ENCODE peak calls at places on chromosomes 5 and 9, in five cellular contexts. M, Z, J, S and W are unnamed samples.
A peak's percentile ranks its signal among the peaks of the same experiment; 100 is the strongest.

GRCh38 chr5:117982691-117983090 is 1005.7 kb downstream of the DTWD2 start:
- DNase-seq in M (no peak), Z (no peak), J (no peak), S (no peak), W (no peak)

GRCh38 chr5:110884005-110884404 is 145.2 kb downstream of the SLC25A46 start:
- DNase-seq in M (no peak), Z (no peak), J (no peak), S (no peak), W (no peak)

GRCh38 chr5:122310886-122311285 is 1.2 kb upstream of the SNCAIP start:
- DNase-seq in M (no peak), Z (no peak), J (no peak), S (peak; percentile 39), W (peak; percentile 30)

GRCh38 chr9:135566552-135566951 is 5.0 kb downstream of the PAEP start:
- DNase-seq in M (no peak), Z (no peak), J (no peak), S (no peak), W (no peak)

GRCh38 chr5:145917288-145917687 is 19.1 kb upstream of the SH3RF2 start:
- DNase-seq in M (no peak), Z (no peak), J (no peak), S (no peak), W (no peak)

GRCh38 chr9:106467113-106467846 is 395.7 kb upstream of the ZNF462 start:
- DNase-seq in M (no peak), Z (peak; percentile 60), J (no peak), S (no peak), W (no peak)

GRCh38 chr9:123954518-123954917 is 24.6 kb upstream of the DENND1A start:
- DNase-seq in M (no peak), Z (no peak), J (no peak), S (no peak), W (no peak)

GRCh38 chr5:123454236-123454911 is 31.2 kb upstream of the CEP120 start:
- DNase-seq in M (no peak), Z (no peak), J (no peak), S (no peak), W (peak; percentile 30)

GRCh38 chr9:118643118-118643517 is 726.1 kb downstream of the BRINP1 start:
- DNase-seq in M (no peak), Z (peak; percentile 72), J (peak; percentile 60), S (no peak), W (no peak)

GRCh38 chr9:61673247-61673646 is 483.4 kb downstream of the SPATA31A7 start:
- DNase-seq in M (no peak), Z (no peak), J (no peak), S (no peak), W (no peak)

GRCh38 chr5:32076699-32077695 is 97.1 kb downstream of the GOLPH3 start:
- DNase-seq in M (peak; percentile 68), Z (peak; percentile 48), J (no peak), S (no peak), W (peak; percentile 61)

GRCh38 chr9:5582835-5583195 is 46.1 kb upstream of the RIC1 start:
- DNase-seq in M (peak; percentile 63), Z (no peak), J (no peak), S (no peak), W (peak; percentile 77)

GRCh38 chr5:60677831-60678664 is 21.9 kb downstream of the DEPDC1B start:
- DNase-seq in M (peak; percentile 33), Z (peak; percentile 21), J (peak; percentile 27), S (no peak), W (peak; percentile 70)

GRCh38 chr5:7445066-7445465 is 49.1 kb downstream of the ADCY2 start:
- DNase-seq in M (no peak), Z (no peak), J (no peak), S (no peak), W (no peak)

GRCh38 chr5:88813805-88814584 is 69.0 kb downstream of the MEF2C start:
- DNase-seq in M (no peak), Z (no peak), J (no peak), S (no peak), W (no peak)

DNA sequence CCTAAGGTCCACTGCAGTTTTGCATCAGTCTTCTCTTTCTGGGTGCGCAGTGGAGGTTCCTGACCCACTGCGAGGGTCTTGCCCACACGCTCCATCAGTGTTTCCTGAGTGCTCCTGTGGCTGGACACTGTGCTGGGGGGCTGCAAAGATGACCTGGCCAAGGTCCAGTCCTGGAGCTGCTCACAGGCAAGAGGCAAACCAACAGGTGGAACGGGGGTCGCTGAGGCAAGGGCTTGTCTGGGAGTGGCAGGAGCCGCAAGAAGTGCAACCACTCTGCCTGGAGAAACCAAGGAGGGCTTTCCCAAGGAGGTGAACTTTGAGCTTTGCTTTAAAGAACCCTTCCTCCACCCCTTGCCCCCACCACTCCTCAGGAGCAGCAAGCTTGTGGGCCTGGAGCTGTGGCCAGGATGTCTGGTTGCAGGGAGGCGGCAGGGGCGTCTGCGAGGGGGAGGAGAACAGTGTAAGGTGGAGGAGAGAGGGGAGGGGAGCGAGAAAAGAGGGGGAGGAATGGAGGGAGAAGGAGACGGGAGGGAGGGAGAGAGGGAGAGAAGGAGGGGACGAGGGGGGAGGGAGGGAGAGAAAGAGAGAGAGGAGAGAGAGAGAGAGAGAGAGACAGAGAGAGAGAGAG is 444 bp upstream of the CPLX2 start:
- DNase-seq in M (no peak), Z (no peak), J (no peak), S (no peak), W (no peak)
- TF ChIP-seq CTCF in M (no peak), Z (no peak), J (no peak), S (no peak), W (no peak)

GRCh38 chr9:111175350-111175749 is 137.1 kb upstream of the LPAR1 start:
- DNase-seq in M (no peak), Z (no peak), J (no peak), S (no peak), W (no peak)

GRCh38 chr9:111176511-111176910 is 138.2 kb upstream of the LPAR1 start:
- DNase-seq in M (no peak), Z (no peak), J (no peak), S (no peak), W (no peak)

GRCh38 chr9:111179577-111179976 is 141.3 kb upstream of the LPAR1 start:
- DNase-seq in M (no peak), Z (no peak), J (no peak), S (no peak), W (no peak)

GRCh38 chr9:111180801-111181200 is 142.5 kb upstream of the LPAR1 start:
- DNase-seq in M (no peak), Z (no peak), J (no peak), S (no peak), W (no peak)

DNA sequence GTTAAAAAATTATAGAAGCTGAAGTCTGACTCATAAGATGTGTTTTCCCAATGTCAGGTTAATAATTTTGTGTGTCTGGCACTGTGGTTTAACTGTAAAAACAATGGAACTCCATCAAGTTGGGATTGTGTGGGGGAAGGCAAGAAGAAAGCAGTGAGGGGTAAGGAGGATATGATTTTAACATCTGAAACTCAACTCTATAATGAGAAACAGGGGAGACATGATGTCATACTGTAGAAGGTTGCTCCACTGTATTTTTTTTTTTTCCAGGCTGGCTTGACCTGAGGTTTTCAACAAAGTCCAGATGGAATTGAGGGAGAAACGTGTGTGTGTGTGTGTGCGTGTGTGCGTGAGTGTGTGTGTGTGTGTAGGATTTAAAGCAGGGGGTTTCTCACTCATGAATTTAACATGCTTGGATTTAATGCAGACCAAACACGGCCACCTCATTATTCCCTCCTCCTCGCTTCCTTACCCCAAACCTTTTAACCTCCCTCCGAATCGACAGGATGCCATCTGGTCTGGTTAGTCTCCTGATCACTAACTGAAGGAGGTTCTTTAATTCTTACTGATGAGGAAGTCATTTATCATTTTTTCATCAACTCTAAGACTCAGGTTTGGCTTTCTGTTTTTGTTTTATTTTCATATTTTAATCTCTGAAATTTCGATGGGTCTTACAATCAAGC is 140.2 kb upstream of the LPAR1 start:
- DNase-seq in M (no peak), Z (no peak), J (no peak), S (no peak), W (peak; percentile 62)
- H3K4me3 ChIP-seq in M (no peak overlapping the region), Z (no peak overlapping the region), J (no peak overlapping the region), S (no peak overlapping the region), W (no peak overlapping the region)

GRCh38 chr5:150486402-150487198 is 21.3 kb upstream of the NDST1 start:
- DNase-seq in M (peak; percentile 79), Z (peak; percentile 90), J (peak; percentile 87), S (peak; percentile 79), W (peak; percentile 58)
- TF ChIP-seq CTCF in M (no peak), Z (no peak), J (peak; percentile 12), S (no peak), W (no peak)

GRCh38 chr5:38234737-38235136 is 23.6 kb upstream of the EGFLAM start:
- DNase-seq in M (no peak), Z (no peak), J (no peak), S (no peak), W (no peak)

GRCh38 chr5:38240212-38240611 is 18.1 kb upstream of the EGFLAM start:
- DNase-seq in M (no peak), Z (no peak), J (no peak), S (no peak), W (no peak)

DNA sequence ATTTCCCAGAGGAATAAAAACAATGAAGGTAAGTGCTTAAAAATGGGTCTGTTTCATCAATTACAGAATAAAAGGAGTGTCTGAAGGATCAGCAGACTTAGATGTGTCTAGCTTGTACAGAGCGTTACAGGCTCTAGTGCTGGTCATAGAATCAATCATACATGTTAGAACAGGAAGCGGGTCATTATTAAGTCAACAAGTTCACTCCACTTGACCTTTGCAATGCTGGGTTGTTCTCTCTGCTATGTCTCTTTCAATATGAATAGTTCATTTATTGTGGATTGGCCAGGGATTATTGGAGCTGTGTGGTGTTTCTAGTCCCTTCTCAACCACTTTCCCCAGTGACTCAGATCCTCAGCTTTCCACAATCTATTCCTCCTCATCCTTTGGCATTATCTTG is 20.7 kb upstream of the EGFLAM start:
- DNase-seq in M (no peak), Z (no peak), J (no peak), S (no peak), W (no peak)
- H3K4me3 ChIP-seq in M (no peak overlapping the region), Z (no peak overlapping the region), J (no peak overlapping the region), S (no peak overlapping the region), W (no peak overlapping the region)

GRCh38 chr5:53360811-53361210 is 119.6 kb upstream of the FST start:
- DNase-seq in M (no peak), Z (no peak), J (no peak), S (no peak), W (peak; percentile 75)

GRCh38 chr5:53362521-53362941 is 117.9 kb upstream of the FST start:
- DNase-seq in M (no peak), Z (no peak), J (no peak), S (no peak), W (peak; percentile 80)

GRCh38 chr5:53366245-53366644 is 114.2 kb upstream of the FST start:
- DNase-seq in M (no peak), Z (no peak), J (no peak), S (no peak), W (no peak)

GRCh38 chr5:53361708-53362107 is 118.7 kb upstream of the FST start:
- DNase-seq in M (no peak), Z (no peak), J (no peak), S (no peak), W (no peak)

DNA sequence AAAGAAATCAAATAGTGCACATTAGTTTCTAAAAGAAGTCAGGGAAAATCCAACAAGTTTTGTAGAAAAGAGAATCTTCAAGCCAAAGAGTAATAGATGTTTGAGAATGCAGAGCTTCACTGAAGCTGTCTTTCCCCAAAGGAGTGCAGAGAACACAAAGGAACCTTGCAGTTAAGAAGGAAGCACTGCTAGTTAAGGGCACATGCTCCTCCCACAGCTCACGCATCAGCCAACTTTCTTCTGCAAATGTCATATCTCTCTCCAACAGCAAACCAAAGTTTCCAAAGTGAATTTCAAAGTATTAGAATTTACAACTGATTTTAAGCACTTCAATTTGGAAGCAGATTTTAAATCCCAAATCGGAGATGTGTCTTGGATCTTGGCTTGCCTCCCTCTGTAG is 116.3 kb upstream of the FST start:
- DNase-seq in M (no peak), Z (no peak), J (no peak), S (no peak), W (no peak)
- TF ChIP-seq CTCF in M (no peak), Z (no peak), J (no peak), S (no peak), W (no peak)

GRCh38 chr9:127876026-127876763 is 1.3 kb downstream of the AK1 start:
- DNase-seq in M (no peak), Z (no peak), J (no peak), S (peak; percentile 44), W (no peak)
- H3K4me3 ChIP-seq in M (no peak overlapping the region), Z (no peak overlapping the region), J (no peak overlapping the region), S (peak overlapping the region; percentile 46), W (no peak overlapping the region)